ENCODE peak calls at places on chromosomes 11 and 22, in four cellular contexts. K is A549, F is K562, J is GM12878. C is an unnamed sample.

GRCh38 chr11:86934933-86935579 is 20.1 kb downstream of the FZD4 start:
- DNase-seq in K (no peak), F (no peak), J (no peak), C (peak)

GRCh38 chr11:19436932-19437331 is 196.2 kb upstream of the E2F8 start:
- DNase-seq in K (no peak), F (no peak), J (no peak), C (no peak)

GRCh38 chr11:75406338-75406777 is 7.0 kb downstream of the RPS3 start:
- DNase-seq in K (no peak), F (peak), J (no peak), C (peak)

GRCh38 chr22:45270095-45271020 is 14.4 kb upstream of the UPK3A start:
- DNase-seq in K (no peak), F (no peak), J (no peak), C (no peak)

GRCh38 chr11:99066609-99067008 is 45.9 kb downstream of the CNTN5 start:
- DNase-seq in K (no peak), F (no peak), J (no peak), C (no peak)

GRCh38 chr11:25065711-25066110 is 568.9 kb downstream of the LUZP2 start:
- DNase-seq in K (peak), F (no peak), J (no peak), C (peak)

GRCh38 chr22:50085211-50085999 is at the start of gene MLC1:
- DNase-seq in K (no peak), F (no peak), J (no peak), C (peak)

GRCh38 chr11:69199583-69200295 is 44.0 kb downstream of the SMIM38 start:
- DNase-seq in K (no peak), F (no peak), J (no peak), C (no peak)

GRCh38 chr11:123454060-123454651 is 24.1 kb downstream of the GRAMD1B start:
- DNase-seq in K (peak), F (no peak), J (no peak), C (peak)

GRCh38 chr22:47396105-47396504 is 633.7 kb downstream of the TBC1D22A start:
- DNase-seq in K (no peak), F (no peak), J (no peak), C (no peak)

DNA sequence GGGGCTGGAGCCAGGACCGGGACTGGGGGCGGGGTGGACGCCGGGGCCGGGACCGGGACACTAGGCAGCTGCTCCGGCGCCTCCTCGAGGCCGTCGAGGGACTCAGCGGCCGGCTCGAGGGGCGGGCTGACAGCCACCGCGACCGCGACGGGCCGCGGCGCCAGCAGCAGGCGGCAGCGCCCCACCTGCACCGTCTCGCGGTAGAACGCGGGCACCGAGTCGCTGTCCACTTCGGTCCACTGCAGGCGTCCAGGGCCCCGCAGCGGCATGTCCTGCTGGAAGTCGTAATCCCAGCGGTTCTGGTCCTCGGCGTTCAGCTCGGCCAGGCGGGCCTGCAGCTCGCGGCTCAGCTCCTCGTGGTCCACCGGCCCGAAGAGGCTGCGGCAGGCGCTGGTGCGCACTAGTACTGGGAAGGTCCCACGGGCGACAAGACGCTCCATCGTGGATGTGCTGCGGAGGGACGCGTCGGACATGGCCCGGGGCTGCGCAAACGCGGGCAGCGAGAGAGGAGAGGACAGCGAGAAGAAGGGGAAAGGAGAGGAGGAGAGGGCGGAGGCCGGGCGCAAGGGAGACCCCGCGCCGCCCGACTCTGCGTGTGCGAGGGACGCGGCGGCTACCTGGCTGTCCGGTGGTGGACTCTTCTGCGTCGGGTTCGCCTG is 429 bp downstream of the CDKN1C start:
- DNase-seq in K (peak), F (peak), J (no peak), C (peak)
- TF ChIP-seq RAD21 in K (peak), F (peak), J (no peak), C (peak)

DNA sequence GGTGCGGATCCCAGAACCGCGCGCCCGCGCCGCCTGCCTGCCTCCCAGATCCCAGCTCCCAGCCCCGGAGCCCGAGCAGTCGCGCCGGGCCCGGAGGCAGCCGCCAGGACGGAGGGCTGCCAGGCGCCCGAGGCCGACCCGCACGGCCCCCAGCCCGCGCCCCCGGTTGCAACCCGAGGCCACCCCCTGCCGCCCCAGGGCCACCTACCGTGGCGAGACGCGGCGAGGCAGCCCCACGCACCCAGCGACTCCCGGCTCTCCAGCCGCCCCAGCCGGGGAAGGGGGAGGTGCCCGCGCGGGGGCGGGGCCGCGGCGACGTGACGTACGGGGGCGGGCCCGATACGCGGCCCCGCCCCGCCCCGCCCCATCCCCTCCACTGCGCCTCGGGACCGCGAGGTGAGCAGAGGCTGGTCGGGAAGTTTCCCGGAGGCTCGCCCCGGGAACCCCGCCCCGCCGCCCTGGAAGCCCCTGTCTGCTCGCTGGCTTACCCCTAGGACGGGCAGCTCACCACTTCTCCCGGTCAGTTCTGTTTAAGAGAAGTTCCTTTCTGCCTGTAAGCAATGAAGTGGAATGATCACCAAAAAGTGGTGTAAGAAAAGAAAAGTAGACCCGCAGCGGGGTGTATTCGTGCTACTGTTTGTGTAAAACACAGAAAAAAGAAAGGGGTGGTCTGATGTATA is at the start of gene TPST2:
- DNase-seq in K (peak), F (peak), J (no peak), C (peak)
- TF ChIP-seq ELK1 in K (no peak), F (no peak), J (no peak), C (no peak)

GRCh38 chr11:62575156-62575555 is 1.5 kb upstream of the EEF1G start:
- DNase-seq in K (no peak), F (no peak), J (no peak), C (no peak)
- TF ChIP-seq RAD21 in K (no peak), F (no peak), J (no peak), C (no peak)

GRCh38 chr11:35167451-35167954 is 28.5 kb downstream of the CD44 start:
- DNase-seq in K (no peak), F (no peak), J (no peak), C (no peak)
- TF ChIP-seq ELK1 in K (no peak), F (no peak), J (no peak), C (no peak)

GRCh38 chr11:94018721-94019120 is 2.4 kb upstream of the HEPHL1 start:
- DNase-seq in K (no peak), F (no peak), J (no peak), C (no peak)

GRCh38 chr11:94024547-94024946 is 3.4 kb downstream of the HEPHL1 start:
- DNase-seq in K (no peak), F (no peak), J (no peak), C (no peak)

GRCh38 chr11:94017446-94017845 is 3.7 kb upstream of the HEPHL1 start:
- DNase-seq in K (no peak), F (no peak), J (no peak), C (peak)

GRCh38 chr11:94023856-94024255 is 2.7 kb downstream of the HEPHL1 start:
- DNase-seq in K (no peak), F (no peak), J (no peak), C (no peak)

DNA sequence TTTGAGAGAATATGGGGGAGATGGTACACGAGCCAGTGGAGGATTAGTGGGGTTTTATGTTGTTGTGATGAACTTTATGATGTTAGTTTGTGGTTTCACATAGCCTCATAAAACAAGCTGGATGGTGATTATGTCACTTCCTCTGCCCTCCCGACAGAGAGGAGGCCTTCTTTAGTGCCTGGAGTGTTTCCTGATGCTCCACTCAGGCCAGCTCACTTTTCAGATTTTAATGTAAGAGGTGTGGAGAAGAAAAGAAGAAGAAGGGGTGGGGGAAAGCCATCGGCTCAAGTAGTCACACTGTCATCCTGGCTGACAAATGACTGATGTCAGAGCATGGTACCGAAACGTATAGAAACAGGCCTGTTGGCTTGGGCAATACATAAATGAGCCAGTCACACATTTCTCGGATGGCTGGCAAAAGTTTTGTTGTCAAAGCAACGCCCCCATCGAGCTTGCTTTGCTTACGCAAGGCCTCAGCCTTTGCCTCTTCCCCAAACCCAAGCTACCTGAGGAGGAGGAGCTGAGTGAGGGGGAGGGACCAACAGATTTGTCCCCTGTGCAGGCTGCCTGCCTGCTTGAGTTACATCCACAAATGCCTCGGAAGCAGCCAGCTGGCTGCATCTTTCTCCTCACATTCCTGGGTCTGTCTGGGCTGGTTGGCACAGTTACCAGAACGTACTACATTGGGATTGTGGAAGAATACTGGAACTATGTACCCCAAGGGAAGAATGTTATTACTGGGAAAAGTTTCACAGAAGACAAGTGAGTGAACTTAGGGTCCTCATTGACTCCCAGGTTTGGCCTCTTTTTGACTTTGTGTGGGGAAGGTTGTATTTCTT is at the start of gene HEPHL1:
- DNase-seq in K (no peak), F (no peak), J (no peak), C (peak)
- TF ChIP-seq RAD21 in K (no peak), F (no peak), J (no peak), C (no peak)

GRCh38 chr11:121108413-121108812 is 7.4 kb downstream of the TECTA start:
- DNase-seq in K (no peak), F (no peak), J (no peak), C (no peak)
- TF ChIP-seq ELK1 in K (no peak), F (no peak), J (no peak), C (no peak)

GRCh38 chr11:116504541-116505149 is 268.1 kb downstream of the BUD13 start:
- DNase-seq in K (no peak), F (no peak), J (no peak), C (no peak)

GRCh38 chr11:116500833-116501622 is 271.8 kb downstream of the BUD13 start:
- DNase-seq in K (no peak), F (no peak), J (no peak), C (no peak)

GRCh38 chr11:116501728-116502127 is 271.1 kb downstream of the BUD13 start:
- DNase-seq in K (no peak), F (no peak), J (no peak), C (no peak)

GRCh38 chr11:116503216-116504160 is 269.3 kb downstream of the BUD13 start:
- DNase-seq in K (no peak), F (no peak), J (no peak), C (no peak)

GRCh38 chr11:116502641-116503061 is 270.1 kb downstream of the BUD13 start:
- DNase-seq in K (no peak), F (no peak), J (no peak), C (no peak)
- TF ChIP-seq RAD21 in K (no peak), F (no peak), J (no peak), C (no peak)

GRCh38 chr11:47280860-47281259 is 10.9 kb downstream of the MADD start:
- DNase-seq in K (no peak), F (no peak), J (no peak), C (no peak)

GRCh38 chr11:47280099-47280498 is 10.2 kb downstream of the MADD start:
- DNase-seq in K (no peak), F (no peak), J (no peak), C (no peak)

GRCh38 chr11:47276923-47277322 is 7.0 kb downstream of the MADD start:
- DNase-seq in K (no peak), F (no peak), J (no peak), C (no peak)

GRCh38 chr11:47278769-47279168 is 8.8 kb downstream of the MADD start:
- DNase-seq in K (no peak), F (no peak), J (no peak), C (no peak)

GRCh38 chr11:47278058-47278457 is 8.1 kb downstream of the MADD start:
- DNase-seq in K (no peak), F (no peak), J (no peak), C (no peak)
- TF ChIP-seq ELK1 in K (no peak), F (no peak), J (no peak), C (no peak)